ENCODE peak calls at places on chromosomes 4 and X, in seven cellular contexts. B is lower lobe of right lung, E is IMR-90, Z is PC-3, L is BJ, X is mammary epithelial cell, O is tibial artery. D is an unnamed sample.

GRCh38 chr4:56388311-56388710 is 1.0 kb upstream of the AASDH start:
- DNase-seq in B (no peak), E (no peak), Z (peak; percentile 22), L (no peak), X (no peak), O (no peak), D (no peak)

GRCh38 chr4:25861951-25862410 is 807 bp downstream of the SEL1L3 start:
- DNase-seq in B (peak; percentile 49), E (peak; percentile 40), Z (peak; percentile 49), L (no peak), X (no peak), O (no peak), D (no peak)

GRCh38 chrX:7390446-7390845 is 242.5 kb upstream of the PUDP start:
- DNase-seq in B (no peak), E (no peak), Z (no peak), L (no peak), X (no peak), O (no peak), D (no peak)

GRCh38 chrX:109684136-109684535 is 48.9 kb downstream of the ACSL4 start:
- DNase-seq in B (no peak), E (peak; percentile 19), Z (no peak), L (no peak), X (peak; percentile 9), O (no peak), D (no peak)

GRCh38 chr4:152956650-152957436 is 20.7 kb downstream of the FHDC1 start:
- DNase-seq in B (no peak), E (peak; percentile 64), Z (no peak), L (no peak), X (no peak), O (no peak), D (no peak)

GRCh38 chrX:29466441-29466840 is 748.9 kb upstream of the MAGEB2 start:
- DNase-seq in B (no peak), E (no peak), Z (no peak), L (no peak), X (no peak), O (no peak), D (no peak)

GRCh38 chr4:7909966-7910720 is 29.5 kb downstream of the AFAP1 start:
- DNase-seq in B (no peak), E (peak; percentile 65), Z (peak; percentile 11), L (no peak), X (peak; percentile 68), O (no peak), D (no peak)

GRCh38 chr4:112296949-112297483 is at the start of gene ALPK1:
- DNase-seq in B (no peak), E (peak; percentile 94), Z (peak; percentile 72), L (peak; percentile 85), X (peak; percentile 84), O (no peak), D (peak; percentile 91)

GRCh38 chrX:10482262-10482661 is 138.1 kb downstream of the MID1 start:
- DNase-seq in B (no peak), E (no peak), Z (no peak), L (no peak), X (no peak), O (no peak), D (no peak)

GRCh38 chrX:10648608-10649007 is 28.2 kb upstream of the MID1 start:
- DNase-seq in B (no peak), E (peak; percentile 78), Z (no peak), L (peak; percentile 42), X (no peak), O (no peak), D (no peak)

GRCh38 chr4:105998210-105998609 is 102.9 kb downstream of the NPNT start:
- DNase-seq in B (no peak), E (no peak), Z (no peak), L (no peak), X (no peak), O (no peak), D (peak; percentile 50)

GRCh38 chrX:2696698-2697215 is 5.7 kb downstream of the CD99 start:
- DNase-seq in B (no peak), E (peak; percentile 90), Z (peak; percentile 90), L (no peak), X (peak; percentile 87), O (no peak), D (no peak)

GRCh38 chr4:146486565-146486964 is 35.2 kb downstream of the SLC10A7 start:
- DNase-seq in B (no peak), E (no peak), Z (no peak), L (no peak), X (no peak), O (no peak), D (no peak)

GRCh38 chr4:161792991-161793390 is 370.8 kb downstream of the FSTL5 start:
- DNase-seq in B (no peak), E (no peak), Z (no peak), L (no peak), X (no peak), O (peak; percentile 55), D (no peak)

GRCh38 chr4:158016511-158016910 is 156.3 kb downstream of the GASK1B start:
- DNase-seq in B (no peak), E (peak; percentile 56), Z (no peak), L (no peak), X (peak; percentile 65), O (no peak), D (no peak)

GRCh38 chr4:75512336-75513211 is 1.6 kb downstream of the RCHY1 start:
- DNase-seq in B (no peak), E (peak; percentile 54), Z (peak; percentile 11), L (no peak), X (peak; percentile 48), O (no peak), D (peak; percentile 26)

GRCh38 chrX:108224727-108225455 is 133.3 kb downstream of the ATG4A start:
- DNase-seq in B (no peak), E (peak; percentile 31), Z (peak; percentile 65), L (no peak), X (no peak), O (no peak), D (peak; percentile 7)

GRCh38 chrX:112867570-112867969 is 26.9 kb upstream of the AMOT start:
- DNase-seq in B (no peak), E (no peak), Z (no peak), L (no peak), X (peak; percentile 2), O (no peak), D (no peak)

GRCh38 chr4:7771056-7771455 is 168.6 kb downstream of the AFAP1 start:
- DNase-seq in B (no peak), E (no peak), Z (no peak), L (no peak), X (peak; percentile 19), O (peak; percentile 27), D (no peak)

DNA sequence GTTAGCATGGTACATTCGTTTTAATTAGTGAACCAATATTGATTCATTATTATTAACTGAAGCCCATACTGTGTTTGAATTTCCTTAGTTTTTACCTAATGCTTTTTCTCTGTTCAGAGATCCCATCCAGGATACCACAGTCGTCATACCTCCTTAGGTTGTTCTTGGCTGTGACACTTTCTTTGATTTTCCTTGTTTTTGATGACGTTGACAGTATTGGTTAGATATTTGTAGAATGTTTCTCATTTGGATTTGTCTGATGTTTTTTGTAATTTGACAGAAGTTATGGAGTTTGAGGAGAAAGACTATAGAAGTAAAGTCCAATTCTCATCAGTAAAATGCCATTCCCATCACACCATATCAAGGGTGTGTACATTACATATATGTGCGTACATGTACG is 16.2 kb upstream of the RAP2C start:
- DNase-seq in B (no peak), E (no peak), Z (no peak), L (no peak), X (no peak), O (no peak), D (no peak)
- TF ChIP-seq CTCF in B (no peak), E (no peak), Z (no peak), L (no peak), X (no peak), O (no peak), D (no peak)

DNA sequence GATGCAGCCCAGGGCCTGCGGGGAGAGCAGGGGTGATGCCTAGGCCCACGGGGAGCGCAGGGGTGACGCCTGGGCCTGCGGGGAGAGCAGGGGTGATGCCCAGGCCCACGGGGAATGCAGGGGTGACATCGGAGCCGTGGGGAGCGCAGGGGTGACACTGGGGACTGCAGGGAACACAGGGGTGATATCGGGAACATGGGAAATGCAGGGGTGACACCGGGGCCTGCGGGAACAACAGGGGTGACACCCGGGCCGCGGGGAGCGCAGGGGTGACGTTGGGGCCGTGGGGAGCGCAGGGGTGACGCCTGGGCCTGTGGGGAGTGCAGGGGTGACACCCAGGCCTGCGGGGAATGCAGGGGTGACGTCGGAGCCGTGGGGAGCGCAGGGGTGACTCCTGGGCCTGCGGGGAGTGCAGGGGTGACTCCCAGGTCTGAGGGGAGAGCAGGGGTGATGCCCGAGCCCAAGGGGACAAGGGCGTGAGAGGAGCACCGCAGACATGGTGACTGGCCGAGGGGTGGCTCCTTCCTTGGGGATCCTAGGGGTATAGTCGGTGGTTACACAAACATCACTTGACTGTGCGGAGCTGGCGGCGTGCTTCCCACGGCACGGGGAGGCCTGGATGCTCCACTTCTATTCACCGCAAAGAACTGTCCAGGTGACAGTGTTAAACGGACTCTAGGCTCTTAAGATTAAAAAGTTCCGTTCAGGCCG is 38.0 kb downstream of the GAK start:
- DNase-seq in B (no peak), E (no peak), Z (no peak), L (no peak), X (no peak), O (no peak), D (no peak)
- H3K36me3 ChIP-seq in B (peaks cover 88% of the 10 kb centered on the region), E (peaks cover 66% of the 10 kb centered on the region), Z (no peaks in the 10 kb centered on the region), L (peaks cover 43% of the 10 kb centered on the region), X (no peaks in the 10 kb centered on the region), O (peaks cover 89% of the 10 kb centered on the region), D (no peaks in the 10 kb centered on the region)

GRCh38 chr4:141347738-141348524 is 127.2 kb downstream of the ZNF330 start:
- DNase-seq in B (no peak), E (peak; percentile 28), Z (no peak), L (no peak), X (peak; percentile 16), O (no peak), D (no peak)

GRCh38 chr4:141350122-141350904 is 129.6 kb downstream of the ZNF330 start:
- DNase-seq in B (no peak), E (peak; percentile 88), Z (peak; percentile 97), L (peak; percentile 48), X (peak; percentile 82), O (peak; percentile 66), D (peak; percentile 83)

GRCh38 chr4:141340458-141340857 is 119.8 kb downstream of the ZNF330 start:
- DNase-seq in B (no peak), E (no peak), Z (no peak), L (no peak), X (no peak), O (no peak), D (no peak)

GRCh38 chr4:141348589-141348988 is 127.9 kb downstream of the ZNF330 start:
- DNase-seq in B (no peak), E (no peak), Z (no peak), L (no peak), X (no peak), O (no peak), D (no peak)

GRCh38 chr4:141346144-141346543 is 125.4 kb downstream of the ZNF330 start:
- DNase-seq in B (no peak), E (peak; percentile 74), Z (peak; percentile 81), L (no peak), X (peak; percentile 39), O (no peak), D (no peak)
- TF ChIP-seq CTCF in B (peak; percentile 53), E (peak; percentile 74), Z (peak; percentile 84), L (peak; percentile 55), X (peak; percentile 58), O (peak; percentile 56), D (peak; percentile 48)

DNA sequence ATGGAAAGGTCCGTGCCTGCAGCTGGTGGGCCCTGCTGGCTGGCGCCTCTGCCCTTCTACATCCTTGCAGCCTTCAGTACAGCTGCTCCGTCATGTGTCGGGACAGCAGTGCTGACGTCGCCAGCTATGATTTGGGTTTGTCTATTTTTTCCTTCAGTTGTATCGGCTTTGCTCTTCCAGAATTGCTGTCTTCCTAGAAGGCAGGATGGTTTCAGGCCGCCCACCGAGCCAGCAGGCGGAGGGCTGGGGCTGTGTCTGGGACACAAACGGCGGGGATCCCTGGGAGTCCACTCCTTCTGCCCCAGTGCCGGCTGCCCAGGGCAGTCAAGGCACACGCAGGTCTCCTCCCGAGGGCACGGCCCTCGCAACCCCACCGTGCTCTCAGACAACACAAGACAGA is 32.2 kb upstream of the CPLX1 start:
- DNase-seq in B (peak; percentile 14), E (no peak), Z (no peak), L (no peak), X (no peak), O (no peak), D (no peak)
- H3K36me3 ChIP-seq in B (peaks cover 84% of the 10 kb centered on the region), E (peaks cover 57% of the 10 kb centered on the region), Z (no peaks in the 10 kb centered on the region), L (peaks cover 28% of the 10 kb centered on the region), X (peaks cover 7% of the 10 kb centered on the region), O (peaks cover 85% of the 10 kb centered on the region), D (peaks cover 2% of the 10 kb centered on the region)